ENCODE peak calls at places on chromosomes 1 and 21, in four cellular contexts. One of them, this sample, is unnamed.

GRCh38 chr1:198829948-198830347 is 191.1 kb downstream of the PTPRC start:
- DNase-seq in HepG2: no peak
- DNase-seq in GM12878: no peak
- DNase-seq in H1: no peak
- DNase-seq in this sample: no peak

GRCh38 chr1:17045140-17045539 is 8.7 kb downstream of the SDHB start:
- DNase-seq in GM12878: no peak
- DNase-seq in HepG2: no peak
- DNase-seq in H1: no peak
- DNase-seq in this sample: no peak

GRCh38 chr1:47211796-47212269 is 20.2 kb downstream of the TAL1 start:
- DNase-seq in HepG2: no peak
- DNase-seq in H1: no peak
- DNase-seq in GM12878: no peak
- DNase-seq in this sample: no peak

GRCh38 chr1:56029329-56030003 is 549.9 kb downstream of the PLPP3 start:
- DNase-seq in GM12878: peak; percentile 5
- DNase-seq in HepG2: peak; percentile 23
- DNase-seq in H1: no peak
- DNase-seq in this sample: no peak

GRCh38 chr1:154575951-154576566 is 8.5 kb downstream of the CHRNB2 start:
- DNase-seq in H1: no peak
- DNase-seq in GM12878: no peak
- DNase-seq in HepG2: no peak
- DNase-seq in this sample: no peak

GRCh38 chr21:34971656-34972055 is 77.4 kb downstream of the RUNX1 start:
- DNase-seq in GM12878: no peak
- DNase-seq in HepG2: no peak
- DNase-seq in H1: no peak
- DNase-seq in this sample: no peak

GRCh38 chr21:35737899-35738341 is 322.4 kb downstream of the SETD4 start:
- DNase-seq in H1: no peak
- DNase-seq in GM12878: no peak
- DNase-seq in HepG2: no peak
- DNase-seq in this sample: no peak

GRCh38 chr1:6848816-6849215 is 63.6 kb downstream of the CAMTA1 start:
- DNase-seq in GM12878: no peak
- DNase-seq in HepG2: no peak
- DNase-seq in H1: no peak
- DNase-seq in this sample: no peak

GRCh38 chr1:202146993-202147392 is 2.5 kb upstream of the ARL8A start:
- DNase-seq in GM12878: no peak
- DNase-seq in HepG2: no peak
- DNase-seq in H1: no peak
- DNase-seq in this sample: no peak

GRCh38 chr1:108316545-108316944 is 72.7 kb upstream of the NBPF4 start:
- DNase-seq in HepG2: peak; percentile 8
- DNase-seq in GM12878: no peak
- DNase-seq in H1: no peak
- DNase-seq in this sample: peak; percentile 3

GRCh38 chr1:239792157-239792556 is 299.5 kb upstream of the FMN2 start:
- DNase-seq in GM12878: no peak
- DNase-seq in HepG2: no peak
- DNase-seq in H1: no peak
- DNase-seq in this sample: no peak

GRCh38 chr1:64042331-64043100 is 160.9 kb upstream of the UBE2U start:
- DNase-seq in HepG2: no peak
- DNase-seq in GM12878: no peak
- DNase-seq in H1: no peak
- DNase-seq in this sample: no peak

GRCh38 chr1:215526147-215526845 is 40.8 kb upstream of the KCTD3 start:
- DNase-seq in HepG2: peak; percentile 45
- DNase-seq in H1: no peak
- DNase-seq in GM12878: peak; percentile 16
- DNase-seq in this sample: peak; percentile 40

GRCh38 chr1:240282061-240282830 is 190.6 kb downstream of the FMN2 start:
- DNase-seq in H1: no peak
- DNase-seq in GM12878: no peak
- DNase-seq in HepG2: no peak
- DNase-seq in this sample: no peak

GRCh38 chr1:172668097-172668496 is 9.2 kb downstream of the FASLG start:
- DNase-seq in GM12878: no peak
- DNase-seq in H1: no peak
- DNase-seq in HepG2: no peak
- DNase-seq in this sample: no peak

GRCh38 chr1:48940354-48940753 is 163.7 kb upstream of the BEND5 start:
- DNase-seq in GM12878: no peak
- DNase-seq in H1: no peak
- DNase-seq in HepG2: no peak
- DNase-seq in this sample: no peak

GRCh38 chr1:156898151-156898550 is 4.6 kb downstream of the PEAR1 start:
- DNase-seq in HepG2: peak; percentile 29
- DNase-seq in GM12878: no peak
- DNase-seq in H1: no peak
- DNase-seq in this sample: no peak

GRCh38 chr1:110203021-110203661 is 7.0 kb upstream of the KCNC4 start:
- DNase-seq in GM12878: peak; percentile 17
- DNase-seq in HepG2: peak; percentile 50
- DNase-seq in H1: peak; percentile 81
- DNase-seq in this sample: no peak

GRCh38 chr1:247528812-247529474 is 7.3 kb downstream of the OR2C3 start:
- DNase-seq in H1: no peak
- DNase-seq in HepG2: no peak
- DNase-seq in GM12878: no peak
- DNase-seq in this sample: no peak

GRCh38 chr21:38300180-38300579 is 43.4 kb downstream of the KCNJ15 start:
- DNase-seq in H1: no peak
- DNase-seq in HepG2: no peak
- DNase-seq in GM12878: no peak
- DNase-seq in this sample: no peak

GRCh38 chr1:113452921-113453770 is 62.8 kb downstream of the MAGI3 start:
- DNase-seq in GM12878: no peak
- DNase-seq in HepG2: peak; percentile 32
- DNase-seq in H1: no peak
- DNase-seq in this sample: peak; percentile 16

GRCh38 chr1:32925360-32926142 is 24.4 kb upstream of the TMEM54 start:
- DNase-seq in H1: peak; percentile 61
- DNase-seq in GM12878: no peak
- DNase-seq in HepG2: peak; percentile 56
- DNase-seq in this sample: peak; percentile 59

GRCh38 chr1:202589190-202589680 is 121.0 kb downstream of the SYT2 start:
- DNase-seq in H1: no peak
- DNase-seq in HepG2: peak; percentile 88
- DNase-seq in GM12878: no peak
- DNase-seq in this sample: peak; percentile 95

DNA sequence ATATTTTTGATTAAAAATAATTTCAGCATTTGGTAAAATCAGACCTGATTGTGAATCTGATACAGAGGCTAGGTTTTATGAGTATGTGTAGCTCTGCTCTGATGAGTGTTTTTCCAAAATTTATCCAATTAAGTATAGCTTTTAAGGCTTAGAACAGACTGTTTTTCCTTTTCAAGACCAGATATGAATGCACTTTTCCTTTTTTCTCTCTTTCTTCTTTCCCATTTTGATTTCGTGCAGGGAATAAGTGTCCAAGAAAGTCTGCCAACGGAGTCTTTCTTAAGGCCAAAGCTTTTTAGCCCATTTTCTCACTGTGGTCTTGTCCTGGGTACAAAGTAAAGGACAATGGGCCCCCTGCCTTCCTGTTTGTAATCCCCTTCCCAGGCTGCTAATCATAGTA is 2.8 kb downstream of the KIF1B start:
- DNase-seq in H1: no peak
- DNase-seq in GM12878: no peak
- DNase-seq in HepG2: no peak
- DNase-seq in this sample: no peak
- H3K4me3 ChIP-seq in H1: no peak overlapping the region
- H3K4me3 ChIP-seq in GM12878: no peak overlapping the region
- H3K4me3 ChIP-seq in HepG2: no peak overlapping the region
- H3K4me3 ChIP-seq in this sample: no peak overlapping the region

DNA sequence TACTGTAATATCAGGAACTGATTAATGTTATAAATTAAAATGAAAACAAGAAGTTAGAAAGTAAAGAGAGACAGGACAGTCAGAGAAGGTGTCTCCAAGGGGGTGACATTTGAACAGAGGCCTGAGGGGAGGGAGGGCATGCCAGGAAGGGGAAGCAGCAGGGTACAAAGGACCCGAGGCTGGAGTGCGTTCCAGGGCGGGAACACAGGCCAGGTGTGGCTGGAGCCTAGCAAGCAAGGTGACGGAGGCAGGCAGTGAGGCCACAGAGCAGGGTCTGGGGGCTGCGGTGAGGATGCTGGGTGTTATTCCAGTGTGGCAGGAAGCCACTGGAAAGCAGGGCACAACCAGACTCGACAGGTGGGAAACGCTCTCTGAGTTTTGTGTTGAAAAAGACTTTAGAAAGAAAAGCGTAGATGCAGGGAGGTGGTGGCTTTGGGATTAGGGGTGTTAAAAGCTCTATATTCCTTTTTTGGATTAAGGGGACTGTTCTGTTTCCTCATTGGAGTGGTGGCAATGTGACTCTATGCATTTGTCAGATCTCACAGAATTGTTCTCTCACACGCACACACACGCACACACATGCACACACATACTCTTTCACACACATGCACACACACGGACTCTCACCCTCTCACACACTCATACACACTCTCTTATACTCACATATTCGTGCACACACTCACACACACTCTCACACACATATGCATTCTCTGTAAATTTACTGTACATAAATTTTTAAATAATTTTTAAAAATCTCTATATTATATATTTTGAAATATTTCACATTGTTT is 124.5 kb downstream of the GLIS1 start:
- DNase-seq in HepG2: no peak
- DNase-seq in GM12878: no peak
- DNase-seq in H1: no peak
- DNase-seq in this sample: no peak
- TF ChIP-seq SUZ12 in HepG2: no peak
- TF ChIP-seq SUZ12 in GM12878: no peak
- TF ChIP-seq SUZ12 in H1: no peak
- TF ChIP-seq SUZ12 in this sample: no peak

GRCh38 chr1:1006305-1007159 is 6.6 kb upstream of the HES4 start:
- DNase-seq in H1: peak; percentile 47
- DNase-seq in HepG2: peak; percentile 94
- DNase-seq in GM12878: no peak
- DNase-seq in this sample: no peak

GRCh38 chr1:1003618-1004419 is 3.9 kb upstream of the HES4 start:
- DNase-seq in H1: no peak
- DNase-seq in HepG2: no peak
- DNase-seq in GM12878: no peak
- DNase-seq in this sample: no peak

GRCh38 chr1:1004420-1004779 is 4.5 kb upstream of the HES4 start:
- DNase-seq in H1: no peak
- DNase-seq in HepG2: no peak
- DNase-seq in GM12878: no peak
- DNase-seq in this sample: no peak

GRCh38 chr1:1005774-1006304 is 5.9 kb upstream of the HES4 start:
- DNase-seq in HepG2: no peak
- DNase-seq in GM12878: no peak
- DNase-seq in H1: no peak
- DNase-seq in this sample: no peak

DNA sequence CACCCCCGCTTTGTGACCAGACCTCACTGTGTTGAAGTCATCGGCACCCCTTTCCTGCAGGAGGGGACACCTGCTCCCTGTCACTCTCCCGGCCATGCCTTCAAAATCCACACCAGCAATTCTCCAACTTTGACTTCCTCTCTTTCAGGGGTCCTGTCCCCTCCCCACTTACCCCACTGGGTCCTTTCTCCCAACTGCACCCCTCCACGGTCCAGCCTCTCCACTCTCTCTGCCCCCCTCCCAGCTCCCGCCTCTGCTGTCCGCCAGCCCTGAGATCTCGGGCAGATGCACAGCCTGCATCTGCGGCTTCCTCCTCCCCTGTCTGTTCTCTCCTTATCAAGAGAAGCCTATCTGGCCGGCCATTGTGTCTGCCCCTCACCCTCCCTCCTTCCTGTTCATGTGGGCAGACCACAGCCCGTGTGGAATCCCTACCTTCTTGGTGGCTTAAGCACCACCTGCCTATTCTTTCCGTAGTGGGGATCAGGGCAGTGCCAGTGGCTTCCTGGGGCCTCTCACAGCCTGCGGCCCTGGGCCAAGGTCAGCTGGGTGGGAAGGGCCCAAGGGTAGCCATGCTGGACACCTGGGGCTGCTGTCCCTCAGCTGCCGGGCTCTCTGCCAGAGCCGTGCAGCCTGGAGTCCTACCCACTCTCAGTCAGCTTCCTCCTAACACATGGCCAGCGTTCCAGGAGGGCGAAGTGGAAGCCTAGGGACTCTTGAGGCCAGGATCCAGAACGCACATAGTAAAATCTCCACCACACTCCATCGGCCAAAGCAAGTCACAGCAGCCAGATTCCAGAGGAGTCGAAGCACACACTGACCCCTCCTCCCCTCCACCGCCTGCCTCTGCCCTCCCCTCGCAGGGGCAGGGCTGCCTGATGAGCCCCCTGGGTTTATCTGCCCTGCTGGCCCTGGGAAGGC is 5.1 kb upstream of the HES4 start:
- DNase-seq in GM12878: no peak
- DNase-seq in HepG2: no peak
- DNase-seq in H1: no peak
- DNase-seq in this sample: no peak
- H3K4me3 ChIP-seq in GM12878: no peak overlapping the region
- H3K4me3 ChIP-seq in HepG2: peak overlapping the region; percentile 70
- H3K4me3 ChIP-seq in H1: no peak overlapping the region
- H3K4me3 ChIP-seq in this sample: no peak overlapping the region

GRCh38 chr1:117664314-117664713 is 58.5 kb downstream of the TENT5C start:
- DNase-seq in HepG2: no peak
- DNase-seq in GM12878: peak; percentile 92
- DNase-seq in H1: no peak
- DNase-seq in this sample: no peak
- TF ChIP-seq SUZ12 in HepG2: no peak
- TF ChIP-seq SUZ12 in GM12878: no peak
- TF ChIP-seq SUZ12 in H1: no peak
- TF ChIP-seq SUZ12 in this sample: no peak

DNA sequence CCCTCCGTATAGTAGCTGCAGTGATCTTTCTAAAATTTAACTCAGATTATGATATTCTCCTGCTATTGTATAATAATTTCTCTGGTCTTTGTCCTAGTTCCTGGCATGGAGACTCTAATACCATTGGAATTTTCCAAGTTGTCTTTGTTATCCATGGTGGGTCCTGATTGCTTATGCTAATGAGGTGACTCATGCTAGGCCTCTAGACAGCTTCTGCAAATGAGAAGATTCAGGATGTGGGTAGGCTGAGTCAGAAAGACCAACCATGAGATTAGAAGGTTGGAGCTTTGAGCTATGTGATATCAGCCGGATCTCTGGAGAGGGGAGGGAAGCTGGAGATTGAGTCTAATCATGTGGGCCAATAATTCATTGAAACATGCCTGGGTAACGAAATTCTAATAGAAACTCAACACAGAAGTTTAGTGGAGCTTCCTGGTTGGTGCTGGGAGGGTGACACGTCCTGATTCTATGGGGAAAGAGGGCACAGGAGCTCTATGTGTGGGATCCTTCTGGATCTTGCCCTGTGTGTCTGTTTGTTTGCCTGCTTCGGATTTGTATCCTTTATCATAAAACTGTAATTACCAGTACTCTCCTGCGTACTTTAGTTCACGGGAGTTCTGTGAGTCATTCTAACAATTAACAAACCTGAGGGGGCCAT is 73.2 kb upstream of the CNIH3 start:
- DNase-seq in HepG2: peak; percentile 68
- DNase-seq in H1: no peak
- DNase-seq in GM12878: no peak
- DNase-seq in this sample: peak; percentile 46
- H3K4me3 ChIP-seq in HepG2: no peak overlapping the region
- H3K4me3 ChIP-seq in H1: no peak overlapping the region
- H3K4me3 ChIP-seq in GM12878: no peak overlapping the region
- H3K4me3 ChIP-seq in this sample: no peak overlapping the region